ENCODE peak calls at places on chromosomes 4 and X, in six cellular contexts. W is psoas muscle; I is GM12891; G is ovary; Q is stimulated activated effector memory CD8-positive, alpha-beta T cell treated with anti-CD3 and anti-CD28 coated beads, Interleukin-12 subunit alpha, Interleukin-12 subunit beta, amount 100 ng/mL, for 72 hours; L is dermis microvascular lymphatic vessel endothelial cell. Y is an unnamed sample.

GRCh38 chr4:168741281-168742173 is 244.7 kb downstream of the PALLD start:
- DNase-seq in W (no peak), I (no peak), L (no peak), G (no peak), Q (no peak), Y (no peak)

GRCh38 chr4:1082215-1083182 is 30.9 kb downstream of the RNF212 start:
- DNase-seq in I (no peak), G (no peak), W (peak), L (no peak), Q (no peak), Y (peak)

GRCh38 chrX:121132675-121133074 is 85.3 kb downstream of the GLUD2 start:
- DNase-seq in I (no peak), W (no peak), L (no peak), Q (no peak), G (no peak), Y (no peak)

GRCh38 chrX:13691845-13692334 is 3.0 kb downstream of the RAB9A start:
- DNase-seq in W (no peak), Q (no peak), I (no peak), G (no peak), L (no peak), Y (no peak)

GRCh38 chrX:18449271-18449670 is 23.9 kb downstream of the CDKL5 start:
- DNase-seq in I (no peak), W (no peak), Q (no peak), L (no peak), G (no peak), Y (no peak)

GRCh38 chr4:150082241-150082640 is 4.0 kb downstream of the DCLK2 start:
- DNase-seq in L (no peak), W (no peak), I (peak), G (no peak), Q (no peak), Y (no peak)

GRCh38 chr4:139301821-139302611 is at the start of gene NDUFC1:
- DNase-seq in W (peak), Q (peak), G (peak), L (no peak), I (peak), Y (peak)

GRCh38 chr4:61922766-61923165 is 722.6 kb downstream of the ADGRL3 start:
- DNase-seq in W (no peak), G (no peak), Q (no peak), L (no peak), I (no peak), Y (no peak)

GRCh38 chrX:19514791-19515614 is at the start of gene MAP3K15:
- DNase-seq in I (peak), W (peak), L (no peak), Q (no peak), G (peak), Y (peak)

GRCh38 chr4:25484243-25484721 is 107.2 kb downstream of the ANAPC4 start:
- DNase-seq in L (no peak), W (no peak), Q (no peak), I (no peak), G (no peak), Y (no peak)

Y was measured in LHCN-M2.